ENCODE peak calls at places on chromosome 15, in five cellular contexts. V is H7, C is smooth muscle cell of the brain vasculature, B is HS-5, H is posterior vena cava. F is an unnamed sample.

GRCh38 chr15:94670436-94671034 is 439.2 kb downstream of the MCTP2 start:
- DNase-seq in V (peak), H (no peak), B (peak), C (peak), F (no peak)

GRCh38 chr15:39957481-39957880 is 23.6 kb downstream of the EIF2AK4 start:
- DNase-seq in C (no peak), V (no peak), H (no peak), B (no peak), F (no peak)

GRCh38 chr15:87597346-87598052 is 659.0 kb downstream of the NTRK3 start:
- DNase-seq in V (no peak), B (no peak), C (no peak), H (no peak), F (no peak)

GRCh38 chr15:58297639-58298038 is 134.2 kb upstream of the LIPC start:
- DNase-seq in H (no peak), B (no peak), C (no peak), V (no peak), F (no peak)

GRCh38 chr15:89177633-89178306 is 43.6 kb downstream of the RLBP1 start:
- DNase-seq in B (peak), V (peak), C (peak), H (no peak), F (no peak)

GRCh38 chr15:63048986-63049665 is 6.6 kb downstream of the TPM1 start:
- DNase-seq in B (no peak), H (no peak), V (no peak), C (no peak), F (peak)

GRCh38 chr15:40510201-40510600 is 39.4 kb downstream of the CHST14 start:
- DNase-seq in C (no peak), B (no peak), V (no peak), H (no peak), F (no peak)

GRCh38 chr15:62253294-62253693 is 88.2 kb upstream of the C2CD4B start:
- DNase-seq in H (no peak), C (no peak), V (no peak), B (no peak), F (no peak)

GRCh38 chr15:69987492-69988482 is 109.9 kb downstream of the TLE3 start:
- DNase-seq in C (no peak), V (peak), H (no peak), B (no peak), F (no peak)

GRCh38 chr15:95840004-95840403 is 490.5 kb upstream of the NR2F2 start:
- DNase-seq in B (peak), C (no peak), V (no peak), H (peak), F (peak)

F was measured in kidney.